ENCODE peak calls at places on chromosomes 6 and 20, in six cellular contexts. K is hepatocyte; U is effector memory CD4-positive, alpha-beta T cell; X is neuronal stem cell; H is NT2/D1; L is PC-3. Z is an unnamed sample.

GRCh38 chr6:90940812-90941481 is 354.1 kb upstream of the MAP3K7 start:
- DNase-seq in L (peak; percentile 64), U (no peak), K (peak; percentile 65), X (peak; percentile 48), H (peak; percentile 32), Z (no peak)

GRCh38 chr6:44494011-44494501 is 106.5 kb downstream of the CDC5L start:
- DNase-seq in K (peak; percentile 63), X (no peak), L (peak; percentile 95), H (no peak), U (no peak), Z (no peak)

GRCh38 chr6:110541701-110542309 is 65.4 kb upstream of the SLC22A16 start:
- DNase-seq in H (no peak), X (no peak), K (no peak), U (no peak), L (no peak), Z (no peak)

GRCh38 chr6:119110601-119111548 is 32.4 kb upstream of the FAM184A start:
- DNase-seq in X (peak; percentile 21), K (peak; percentile 71), L (peak; percentile 73), H (peak; percentile 16), U (no peak), Z (peak; percentile 69)

GRCh38 chr20:18324596-18325089 is 36.3 kb downstream of the ZNF133 start:
- DNase-seq in H (no peak), K (no peak), X (no peak), L (no peak), U (no peak), Z (no peak)

GRCh38 chr20:58597021-58597940 is 53.8 kb upstream of the STX16 start:
- DNase-seq in L (no peak), U (no peak), H (no peak), X (no peak), K (peak; percentile 62), Z (no peak)

GRCh38 chr6:53348436-53349208 is at the start of gene ELOVL5:
- DNase-seq in H (no peak), X (peak; percentile 92), U (peak; percentile 98), L (peak; percentile 91), K (peak; percentile 99), Z (peak; percentile 89)

GRCh38 chr6:29641430-29642213 is 8.6 kb upstream of the GABBR1 start:
- DNase-seq in L (no peak), H (no peak), X (no peak), U (no peak), K (no peak), Z (no peak)

GRCh38 chr20:59574308-59574707 is 30.0 kb upstream of the PHACTR3 start:
- DNase-seq in L (no peak), X (no peak), U (no peak), H (no peak), K (no peak), Z (no peak)

GRCh38 chr6:43699564-43700186 is 12.1 kb upstream of the MRPS18A start:
- DNase-seq in L (peak; percentile 75), K (peak; percentile 80), X (no peak), U (no peak), H (no peak), Z (no peak)

GRCh38 chr20:35776513-35777101 is 4.8 kb downstream of the PHF20 start:
- DNase-seq in H (no peak), X (no peak), K (peak; percentile 32), U (no peak), L (peak; percentile 57), Z (peak; percentile 46)

GRCh38 chr6:52707963-52708680 is 37.2 kb downstream of the TMEM14A start:
- DNase-seq in H (no peak), K (no peak), U (no peak), X (no peak), L (no peak), Z (no peak)

GRCh38 chr20:4563534-4563933 is 158.2 kb upstream of the PRND start:
- DNase-seq in L (peak; percentile 78), U (no peak), K (peak; percentile 69), H (peak; percentile 13), X (peak; percentile 27), Z (peak; percentile 38)

GRCh38 chr20:47258745-47259695 is 97.5 kb downstream of the ZMYND8 start:
- DNase-seq in H (no peak), L (peak; percentile 17), K (no peak), U (no peak), X (no peak), Z (no peak)

GRCh38 chr6:95093154-95093553 is 484.2 kb upstream of the MANEA start:
- DNase-seq in K (no peak), X (no peak), L (peak; percentile 34), H (no peak), U (no peak), Z (no peak)

GRCh38 chr20:23399568-23400241 is 21.6 kb downstream of the NAPB start:
- DNase-seq in K (no peak), L (peak; percentile 15), X (no peak), U (no peak), H (no peak), Z (no peak)

GRCh38 chr20:3165473-3166337 is 6.0 kb upstream of the FASTKD5 start:
- DNase-seq in K (no peak), H (no peak), X (no peak), U (no peak), L (peak; percentile 35), Z (no peak)

GRCh38 chr6:14818422-14818884 is 427.4 kb upstream of the JARID2 start:
- DNase-seq in K (no peak), L (peak; percentile 26), X (no peak), H (no peak), U (no peak), Z (no peak)

GRCh38 chr6:10014561-10014960 is 400.3 kb downstream of the TFAP2A start:
- DNase-seq in K (peak; percentile 13), U (no peak), L (no peak), H (no peak), X (no peak), Z (no peak)

GRCh38 chr6:22025468-22026159 is 271.2 kb downstream of the PRL start:
- DNase-seq in H (peak; percentile 88), K (peak; percentile 35), L (peak; percentile 30), X (peak; percentile 66), U (no peak), Z (peak; percentile 59)

GRCh38 chr20:24942679-24943078 is 6.4 kb upstream of the CST7 start:
- DNase-seq in L (no peak), U (no peak), K (no peak), X (no peak), H (no peak), Z (no peak)

GRCh38 chr6:330948-331347 is 38.7 kb downstream of the DUSP22 start:
- DNase-seq in K (no peak), L (no peak), H (no peak), X (no peak), U (no peak), Z (no peak)
- H3K4me1 ChIP-seq in K (no peaks in the 10 kb centered on the region), L (peaks cover 6% of the 10 kb centered on the region), H (peaks cover 3% of the 10 kb centered on the region), X (no peaks in the 10 kb centered on the region), U (no peaks in the 10 kb centered on the region), Z (no peaks in the 10 kb centered on the region)

DNA sequence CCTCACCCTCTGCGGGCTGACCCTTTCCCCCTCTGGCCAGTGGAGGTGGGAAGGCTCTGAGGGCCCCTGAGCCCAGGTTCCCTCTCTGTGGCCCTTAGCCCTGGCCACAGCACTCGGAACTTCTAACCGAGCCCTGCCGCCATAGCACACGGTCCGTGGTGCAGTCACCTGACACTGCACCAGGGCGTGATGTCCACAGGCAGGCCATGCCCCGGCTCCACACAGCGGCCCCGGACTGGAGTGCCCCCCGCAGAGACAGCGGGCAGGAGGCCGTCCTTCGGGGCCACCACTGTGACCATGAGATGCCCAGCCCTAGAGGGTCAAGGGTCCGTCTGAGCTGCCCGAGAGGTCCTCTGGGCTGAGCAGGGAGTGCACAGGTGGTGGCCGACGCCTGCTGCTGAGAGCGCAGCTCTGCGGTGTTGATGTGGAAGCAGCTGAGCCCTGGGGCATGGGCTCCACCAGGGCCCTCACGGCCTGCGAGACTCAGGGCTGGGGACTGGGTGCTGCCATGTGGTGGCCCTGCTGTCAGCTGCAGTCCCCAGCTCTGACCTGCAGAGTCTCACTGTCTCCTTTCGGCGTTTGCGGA is 11.2 kb upstream of the BHLHE23 start:
- DNase-seq in K (no peak), L (no peak), X (no peak), U (no peak), H (no peak), Z (no peak)
- H3K27me3 ChIP-seq in K (peaks cover 21% of the 10 kb centered on the region), L (peaks cover 89% of the 10 kb centered on the region), X (peaks cover 5% of the 10 kb centered on the region), U (no peaks in the 10 kb centered on the region), H (peaks cover 14% of the 10 kb centered on the region), Z (peaks cover 62% of the 10 kb centered on the region)

GRCh38 chr20:51496964-51497363 is 45.6 kb downstream of the NFATC2 start:
- DNase-seq in L (no peak), H (no peak), X (no peak), U (no peak), K (no peak), Z (no peak)
- H3K4me3 ChIP-seq in L (no peak overlapping the region), H (no peak overlapping the region), X (no peak overlapping the region), U (peak overlapping the region; percentile 20), K (no peak overlapping the region), Z (no peak overlapping the region)

DNA sequence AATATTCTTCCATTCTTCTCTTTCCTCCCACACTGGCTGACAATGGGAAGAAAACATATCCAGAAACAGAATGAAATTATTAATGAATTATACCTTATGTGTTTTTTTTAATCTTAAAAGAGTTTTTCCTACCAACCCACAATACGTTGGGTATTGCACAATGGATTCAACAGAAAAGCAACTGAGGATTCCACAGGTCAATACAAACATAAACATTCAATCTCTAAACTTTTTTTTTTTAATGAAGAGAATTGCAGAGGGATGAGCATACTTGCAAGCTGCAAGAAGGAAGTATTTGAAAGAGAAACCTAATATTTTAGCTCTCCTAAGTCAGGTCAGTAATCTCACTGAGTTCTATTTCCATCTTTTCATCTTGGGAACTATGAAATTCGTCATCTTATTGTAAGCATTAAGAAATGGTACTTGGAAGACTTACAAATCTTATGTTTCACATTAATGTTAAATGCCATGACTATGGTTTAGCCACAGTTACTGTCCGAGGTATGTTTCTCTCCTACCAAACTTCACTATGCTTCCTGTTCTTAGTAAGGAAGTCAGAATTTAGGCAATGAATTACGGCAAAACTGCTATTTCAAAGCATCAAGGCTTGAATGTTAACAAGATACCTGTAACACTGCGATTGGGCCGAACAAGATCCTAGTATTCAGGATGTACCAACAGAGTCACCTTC is 100.8 kb downstream of the HIVEP2 start:
- DNase-seq in X (no peak), K (no peak), L (peak; percentile 46), H (no peak), U (no peak), Z (no peak)
- H3K4me1 ChIP-seq in X (peaks cover 19% of the 10 kb centered on the region), K (peaks cover 32% of the 10 kb centered on the region), L (peaks cover 73% of the 10 kb centered on the region), H (no peaks in the 10 kb centered on the region), U (peaks cover 50% of the 10 kb centered on the region), Z (peaks cover 49% of the 10 kb centered on the region)

GRCh38 chr20:57481281-57481711 is 43.6 kb downstream of the CTCFL start:
- DNase-seq in U (no peak), H (no peak), X (no peak), L (no peak), K (no peak), Z (no peak)
- H3K27me3 ChIP-seq in U (no peaks in the 10 kb centered on the region), H (no peaks in the 10 kb centered on the region), X (no peaks in the 10 kb centered on the region), L (peaks cover 29% of the 10 kb centered on the region), K (no peaks in the 10 kb centered on the region), Z (no peaks in the 10 kb centered on the region)

DNA sequence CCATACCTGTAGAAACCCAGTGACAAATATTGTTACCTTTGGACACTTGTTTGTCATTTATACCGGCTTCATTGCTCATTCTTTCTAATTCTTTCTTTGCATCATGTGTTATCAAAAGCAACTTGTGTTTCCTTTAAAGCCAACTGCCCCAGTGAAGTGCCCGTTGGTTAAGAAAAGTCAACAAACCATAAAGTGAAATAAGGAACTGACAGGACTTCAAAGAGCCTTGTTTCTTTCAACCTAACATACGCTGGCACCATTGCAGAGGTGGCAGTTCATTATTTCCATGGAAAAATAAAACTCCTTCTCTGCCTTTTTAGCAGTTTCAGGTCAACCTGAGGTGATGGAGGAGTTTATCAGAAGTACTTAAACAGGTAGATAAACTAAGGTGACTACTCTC is 28.8 kb downstream of the FERMT1 start:
- DNase-seq in U (no peak), H (no peak), X (no peak), L (no peak), K (no peak), Z (no peak)
- H3K4me3 ChIP-seq in U (no peak overlapping the region), H (no peak overlapping the region), X (no peak overlapping the region), L (no peak overlapping the region), K (no peak overlapping the region), Z (no peak overlapping the region)

Z was measured in HAP-1.